ENCODE peak calls at places on chromosome 6, in five cellular contexts. E is posterior cingulate gyrus, O is fibroblast of the aortic adventitia, F is NCI-H774, R is glutamatergic neuron. N is an unnamed sample.

GRCh38 chr6:1297746-1298145 is 14.2 kb upstream of the FOXQ1 start:
- DNase-seq in F (no peak), R (no peak), E (no peak), O (peak), N (no peak)

GRCh38 chr6:37381579-37381978 is 27.8 kb downstream of the RNF8 start:
- DNase-seq in O (peak), F (peak), E (no peak), R (peak), N (peak)

GRCh38 chr6:73695619-73696421 is at the start of gene CD109:
- DNase-seq in R (peak), F (peak), E (peak), O (peak), N (peak)

GRCh38 chr6:170455335-170455979 is 97.7 kb downstream of the PSMB1 start:
- DNase-seq in O (no peak), F (no peak), R (no peak), E (no peak), N (no peak)

GRCh38 chr6:69980624-69981023 is 114.3 kb downstream of the COL19A1 start:
- DNase-seq in F (no peak), E (no peak), R (no peak), O (no peak), N (peak)

GRCh38 chr6:1228754-1229191 is 83.1 kb upstream of the FOXQ1 start:
- DNase-seq in R (no peak), F (no peak), E (no peak), O (no peak), N (no peak)

GRCh38 chr6:136468711-136469110 is 81.5 kb downstream of the MAP7 start:
- DNase-seq in O (no peak), F (no peak), R (no peak), E (peak), N (no peak)

GRCh38 chr6:72787521-72788031 is 165.7 kb downstream of the KCNQ5 start:
- DNase-seq in R (no peak), O (peak), F (no peak), E (no peak), N (peak)

GRCh38 chr6:72446427-72446826 is 175.4 kb upstream of the KCNQ5 start:
- DNase-seq in F (no peak), O (no peak), E (no peak), R (no peak), N (no peak)

GRCh38 chr6:104603108-104603745 is 256.5 kb downstream of the HACE1 start:
- DNase-seq in F (no peak), E (no peak), R (no peak), O (no peak), N (no peak)